ENCODE peak calls at places on chromosomes 12 and 14, in four cellular contexts. One of them, this sample, is unnamed.
A peak's percentile ranks its signal among the peaks of the same experiment; 100 is the strongest.

GRCh38 chr12:27333311-27334009 is 824 bp downstream of the BMAL2 start:
- DNase-seq in heart left ventricle: peak; percentile 70
- DNase-seq in GM12892: peak; percentile 34
- DNase-seq in A549: no peak
- DNase-seq in this sample: no peak

GRCh38 chr12:128818065-128819022 is 5.4 kb downstream of the SLC15A4 start:
- DNase-seq in GM12892: no peak
- DNase-seq in A549: no peak
- DNase-seq in heart left ventricle: no peak
- DNase-seq in this sample: peak; percentile 67

GRCh38 chr12:124904306-124905098 is 9.9 kb downstream of the UBC start:
- DNase-seq in GM12892: no peak
- DNase-seq in heart left ventricle: peak; percentile 89
- DNase-seq in A549: peak; percentile 89
- DNase-seq in this sample: peak; percentile 76

GRCh38 chr14:55256586-55256985 is 14.6 kb upstream of the FBXO34 start:
- DNase-seq in A549: no peak
- DNase-seq in GM12892: no peak
- DNase-seq in heart left ventricle: no peak
- DNase-seq in this sample: no peak

GRCh38 chr14:51004801-51005526 is 60.7 kb upstream of the PYGL start:
- DNase-seq in heart left ventricle: no peak
- DNase-seq in A549: peak; percentile 63
- DNase-seq in GM12892: no peak
- DNase-seq in this sample: peak; percentile 13

GRCh38 chr12:83161451-83161850 is 474.7 kb downstream of the TMTC2 start:
- DNase-seq in GM12892: no peak
- DNase-seq in heart left ventricle: no peak
- DNase-seq in A549: no peak
- DNase-seq in this sample: peak; percentile 7

GRCh38 chr12:93982847-93983315 is 165.5 kb upstream of the PLXNC1 start:
- DNase-seq in GM12892: no peak
- DNase-seq in heart left ventricle: no peak
- DNase-seq in A549: no peak
- DNase-seq in this sample: peak; percentile 18

GRCh38 chr14:21539154-21539940 is 13.2 kb upstream of the SALL2 start:
- DNase-seq in A549: no peak
- DNase-seq in heart left ventricle: no peak
- DNase-seq in GM12892: no peak
- DNase-seq in this sample: no peak

GRCh38 chr12:7716391-7716790 is 5.2 kb downstream of the DPPA3 start:
- DNase-seq in GM12892: no peak
- DNase-seq in A549: peak; percentile 38
- DNase-seq in heart left ventricle: no peak
- DNase-seq in this sample: no peak

GRCh38 chr12:100077367-100077766 is 65.3 kb downstream of the BLTP3B start:
- DNase-seq in A549: no peak
- DNase-seq in heart left ventricle: no peak
- DNase-seq in GM12892: no peak
- DNase-seq in this sample: no peak

GRCh38 chr12:76303365-76303764 is 44.9 kb downstream of the BBS10 start:
- DNase-seq in A549: no peak
- DNase-seq in GM12892: no peak
- DNase-seq in heart left ventricle: no peak
- DNase-seq in this sample: no peak

GRCh38 chr14:75229923-75230792 is 48.5 kb upstream of the FOS start:
- DNase-seq in A549: peak; percentile 64
- DNase-seq in GM12892: no peak
- DNase-seq in heart left ventricle: no peak
- DNase-seq in this sample: no peak

GRCh38 chr12:449203-449602 is 10.5 kb upstream of the B4GALNT3 start:
- DNase-seq in GM12892: no peak
- DNase-seq in heart left ventricle: no peak
- DNase-seq in A549: no peak
- DNase-seq in this sample: no peak

GRCh38 chr14:44833376-44833775 is 128.4 kb downstream of the KLHL28 start:
- DNase-seq in heart left ventricle: no peak
- DNase-seq in A549: peak; percentile 3
- DNase-seq in GM12892: no peak
- DNase-seq in this sample: no peak

GRCh38 chr12:122021822-122022392 is at the start of gene BCL7A:
- DNase-seq in heart left ventricle: peak; percentile 81
- DNase-seq in GM12892: no peak
- DNase-seq in A549: peak; percentile 47
- DNase-seq in this sample: peak; percentile 71

GRCh38 chr14:65115615-65116014 is 13.3 kb upstream of the MAX start:
- DNase-seq in heart left ventricle: no peak
- DNase-seq in GM12892: no peak
- DNase-seq in A549: no peak
- DNase-seq in this sample: no peak

GRCh38 chr14:65117795-65118746 is 15.8 kb upstream of the MAX start:
- DNase-seq in A549: no peak
- DNase-seq in GM12892: no peak
- DNase-seq in heart left ventricle: no peak
- DNase-seq in this sample: no peak
- TF ChIP-seq POLR2A in A549: no peak
- TF ChIP-seq POLR2A in GM12892: no peak
- TF ChIP-seq POLR2A in heart left ventricle: no peak
- TF ChIP-seq POLR2A in this sample: no peak

DNA sequence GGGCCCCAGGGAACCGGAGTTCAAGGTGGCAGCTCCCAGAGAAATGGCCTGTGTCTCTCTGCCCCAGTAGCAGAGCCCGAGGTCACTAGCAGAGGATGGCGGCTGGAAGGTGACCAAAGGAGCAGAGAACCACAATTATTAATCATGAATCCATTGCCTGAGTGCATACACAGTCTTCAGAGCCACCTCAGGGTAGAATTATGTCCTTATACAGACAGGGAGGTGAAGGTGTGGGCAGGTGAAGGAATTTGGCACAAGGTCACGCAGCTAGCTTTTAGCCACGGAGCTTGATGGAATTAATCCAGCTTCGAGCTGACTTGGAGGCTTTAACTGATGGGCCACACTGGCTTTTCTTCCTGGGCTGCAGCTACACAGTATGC is 93.2 kb downstream of the LRRC74A start:
- DNase-seq in GM12892: no peak
- DNase-seq in A549: no peak
- DNase-seq in heart left ventricle: no peak
- DNase-seq in this sample: no peak
- TF ChIP-seq POLR2A in GM12892: no peak
- TF ChIP-seq POLR2A in A549: no peak
- TF ChIP-seq POLR2A in heart left ventricle: no peak
- TF ChIP-seq POLR2A in this sample: no peak

GRCh38 chr12:70242695-70243509 is at the start of gene CNOT2:
- DNase-seq in A549: peak; percentile 77
- DNase-seq in GM12892: peak; percentile 49
- DNase-seq in heart left ventricle: peak; percentile 95
- DNase-seq in this sample: peak; percentile 67
- TF ChIP-seq POLR2A in A549: peak; percentile 70
- TF ChIP-seq POLR2A in GM12892: peak; percentile 79
- TF ChIP-seq POLR2A in heart left ventricle: peak; percentile 37
- TF ChIP-seq POLR2A in this sample: peak; percentile 77

DNA sequence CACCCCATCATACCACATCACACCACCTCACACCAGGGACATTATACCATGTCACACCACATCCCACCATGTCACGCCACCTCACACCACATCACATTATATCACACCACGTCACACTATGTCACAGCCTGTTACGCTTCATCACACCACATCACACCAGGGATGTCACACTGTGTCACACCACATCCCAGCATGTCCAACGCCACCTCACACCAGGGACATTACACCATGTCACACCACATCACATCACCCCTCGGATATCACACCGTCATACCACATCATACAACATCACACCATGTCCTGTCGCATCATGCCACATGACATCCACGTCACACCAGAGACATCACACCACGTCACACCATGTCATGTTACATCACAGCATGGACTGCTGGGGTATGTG is 235.5 kb downstream of the TMEM121 start:
- DNase-seq in A549: no peak
- DNase-seq in heart left ventricle: no peak
- DNase-seq in GM12892: no peak
- DNase-seq in this sample: no peak
- TF ChIP-seq POLR2A in A549: no peak
- TF ChIP-seq POLR2A in heart left ventricle: no peak
- TF ChIP-seq POLR2A in GM12892: no peak
- TF ChIP-seq POLR2A in this sample: no peak

DNA sequence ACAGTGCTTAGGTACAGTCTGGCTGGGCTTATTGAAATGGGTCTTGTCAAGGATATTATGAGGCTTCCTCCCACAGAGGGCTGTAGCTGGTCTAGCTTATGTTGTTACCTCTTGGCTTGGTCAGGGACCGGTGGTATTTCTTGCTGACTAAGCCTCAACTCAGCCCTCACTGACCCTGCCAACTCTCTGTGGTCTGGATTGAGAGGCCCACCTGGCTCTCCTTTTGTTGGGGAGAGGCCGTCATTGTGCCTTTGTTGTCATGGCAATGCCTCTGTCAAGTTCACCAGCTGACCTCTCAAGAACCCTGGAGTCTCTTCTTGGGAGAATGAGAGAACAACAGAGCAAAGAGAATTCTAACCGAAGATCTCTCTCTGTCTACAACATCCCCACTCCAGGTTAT is 245.6 kb upstream of the NPAS3 start:
- DNase-seq in heart left ventricle: no peak
- DNase-seq in A549: no peak
- DNase-seq in GM12892: no peak
- DNase-seq in this sample: peak; percentile 47
- TF ChIP-seq POLR2A in heart left ventricle: no peak
- TF ChIP-seq POLR2A in A549: no peak
- TF ChIP-seq POLR2A in GM12892: no peak
- TF ChIP-seq POLR2A in this sample: no peak

GRCh38 chr14:77313374-77313773 is 7.3 kb downstream of the POMT2 start:
- DNase-seq in GM12892: no peak
- DNase-seq in A549: no peak
- DNase-seq in heart left ventricle: no peak
- DNase-seq in this sample: no peak
- TF ChIP-seq POLR2A in GM12892: no peak
- TF ChIP-seq POLR2A in A549: no peak
- TF ChIP-seq POLR2A in heart left ventricle: no peak
- TF ChIP-seq POLR2A in this sample: no peak

GRCh38 chr12:127051139-127051538 is 1215.8 kb upstream of the TMEM132C start:
- DNase-seq in A549: no peak
- DNase-seq in heart left ventricle: no peak
- DNase-seq in GM12892: no peak
- DNase-seq in this sample: no peak

GRCh38 chr12:127052491-127053232 is 1214.3 kb upstream of the TMEM132C start:
- DNase-seq in heart left ventricle: no peak
- DNase-seq in GM12892: no peak
- DNase-seq in A549: no peak
- DNase-seq in this sample: peak; percentile 29

GRCh38 chr12:127060310-127060847 is 1206.6 kb upstream of the TMEM132C start:
- DNase-seq in GM12892: no peak
- DNase-seq in heart left ventricle: no peak
- DNase-seq in A549: no peak
- DNase-seq in this sample: no peak

DNA sequence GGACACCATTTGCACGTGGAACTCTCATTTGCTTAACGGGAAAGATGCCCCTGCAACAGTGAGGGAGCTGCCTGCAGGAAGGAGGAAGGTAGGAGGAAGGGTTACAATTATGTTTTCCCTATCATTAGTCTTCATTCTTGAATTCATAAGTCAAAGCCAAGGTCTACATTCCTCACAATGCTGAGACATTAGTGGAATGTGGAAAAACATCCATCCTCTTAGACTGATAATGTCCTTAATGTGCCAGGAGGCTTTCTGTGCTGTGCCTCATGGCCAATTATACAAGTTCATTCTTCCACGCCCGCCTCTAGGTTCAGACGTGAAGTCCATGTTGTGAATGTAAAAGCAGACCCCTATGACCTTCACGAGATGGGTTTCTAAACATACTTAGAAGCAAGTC is 1212.4 kb upstream of the TMEM132C start:
- DNase-seq in GM12892: no peak
- DNase-seq in heart left ventricle: no peak
- DNase-seq in A549: no peak
- DNase-seq in this sample: no peak
- TF ChIP-seq POLR2A in GM12892: no peak
- TF ChIP-seq POLR2A in heart left ventricle: no peak
- TF ChIP-seq POLR2A in A549: no peak
- TF ChIP-seq POLR2A in this sample: no peak

GRCh38 chr14:34649344-34649743 is 19.4 kb upstream of the SNX6 start:
- DNase-seq in GM12892: no peak
- DNase-seq in A549: no peak
- DNase-seq in heart left ventricle: no peak
- DNase-seq in this sample: peak; percentile 57
- TF ChIP-seq POLR2A in GM12892: no peak
- TF ChIP-seq POLR2A in A549: no peak
- TF ChIP-seq POLR2A in heart left ventricle: no peak
- TF ChIP-seq POLR2A in this sample: no peak

This sample was measured in H54.